ENCODE peak calls at places on chromosomes 11 and 22, in eight cellular contexts. F is C1 segment of cervical spinal cord; C is NCI-H2171; L is HuH-7.5; U is amygdala; V is NCI-H1417; M is stimulated activated CD4-positive, alpha-beta T cell treated with anti-CD3 and anti-CD28 coated beads, Interleukin-4, amount 100 ng/mL, for 24 hours; E is GM13977. A is an unnamed sample.

GRCh38 chr11:28259177-28259843 is 151.1 kb downstream of the METTL15 start:
- DNase-seq in F (no peak), C (no peak), L (no peak), U (no peak), V (no peak), M (no peak), E (no peak), A (no peak)

GRCh38 chr11:78630561-78631303 is 56.1 kb upstream of the NARS2 start:
- DNase-seq in F (no peak), C (no peak), L (no peak), U (no peak), V (no peak), M (no peak), E (no peak), A (peak; percentile 52)

GRCh38 chr22:20130319-20130718 is 1.3 kb upstream of the ZDHHC8 start:
- DNase-seq in F (no peak), C (peak; percentile 33), L (no peak), U (no peak), V (peak; percentile 61), M (no peak), E (no peak), A (peak; percentile 86)

GRCh38 chr11:87628161-87628560 is 547.1 kb downstream of the RAB38 start:
- DNase-seq in F (no peak), C (no peak), L (no peak), U (no peak), V (no peak), M (no peak), E (no peak), A (peak; percentile 13)

GRCh38 chr11:134915212-134915611 is 503.2 kb upstream of the B3GAT1 start:
- DNase-seq in F (no peak), C (no peak), L (no peak), U (no peak), V (no peak), M (no peak), E (no peak), A (no peak)

GRCh38 chr11:96316869-96317268 is 26.1 kb downstream of the MAML2 start:
- DNase-seq in F (no peak), C (no peak), L (no peak), U (no peak), V (no peak), M (no peak), E (no peak), A (no peak)

GRCh38 chr11:125275905-125276634 is 111.5 kb downstream of the PKNOX2 start:
- DNase-seq in F (no peak), C (no peak), L (no peak), U (no peak), V (peak; percentile 87), M (no peak), E (no peak), A (peak; percentile 71)

GRCh38 chr11:5989203-5989602 is 2.4 kb upstream of the OR52L1 start:
- DNase-seq in F (no peak), C (no peak), L (no peak), U (no peak), V (no peak), M (no peak), E (no peak), A (no peak)

GRCh38 chr22:45889539-45890350 is 87.2 kb downstream of the WNT7B start:
- DNase-seq in F (no peak), C (no peak), L (no peak), U (no peak), V (no peak), M (no peak), E (no peak), A (no peak)

GRCh38 chr11:114774599-114775365 is 96.5 kb downstream of the NXPE2 start:
- DNase-seq in F (peak; percentile 6), C (peak; percentile 3), L (peak; percentile 20), U (no peak), V (peak; percentile 84), M (no peak), E (peak; percentile 63), A (peak; percentile 81)

GRCh38 chr11:12174145-12175143 is 64.1 kb downstream of the MICAL2 start:
- DNase-seq in F (no peak), C (no peak), L (no peak), U (no peak), V (no peak), M (no peak), E (peak; percentile 41), A (no peak)

GRCh38 chr22:39351689-39352214 is 2.0 kb downstream of the SYNGR1 start:
- DNase-seq in F (no peak), C (peak; percentile 64), L (no peak), U (no peak), V (no peak), M (no peak), E (peak; percentile 20), A (peak; percentile 61)

A was measured in NCI-H69.